ENCODE peak calls at places on chromosome X, in nine cellular contexts. J, I, P, X, L, M, D, T and Q are unnamed samples.
A peak's percentile ranks its signal among the peaks of the same experiment; 100 is the strongest.

GRCh38 chrX:134737721-134738369 is 79.6 kb upstream of the PLAC1 start:
- DNase-seq in T (no peak), X (no peak), L (no peak), M (no peak), J (no peak), D (no peak), I (no peak), P (peak; percentile 27), Q (no peak)

GRCh38 chrX:19188566-19188965 is 66.3 kb upstream of the ADGRG2 start:
- DNase-seq in L (no peak), I (no peak), P (no peak), T (no peak), M (no peak), X (no peak), J (no peak), D (no peak), Q (no peak)

GRCh38 chrX:45623266-45623665 is 422.6 kb upstream of the DIPK2B start:
- DNase-seq in L (no peak), I (no peak), D (no peak), T (no peak), P (no peak), X (peak; percentile 91), M (no peak), J (no peak), Q (no peak)

GRCh38 chrX:136780738-136781137 is at the start of gene ARHGEF6:
- DNase-seq in L (no peak), T (no peak), J (peak; percentile 74), P (peak; percentile 27), D (no peak), I (no peak), M (no peak), X (no peak), Q (peak; percentile 72)

GRCh38 chrX:103879339-103879738 is 47.3 kb upstream of the RAB9B start:
- DNase-seq in L (no peak), D (no peak), M (no peak), X (peak; percentile 52), T (no peak), I (no peak), P (no peak), J (no peak), Q (no peak)

GRCh38 chrX:41116948-41117347 is 31.7 kb downstream of the USP9X start:
- DNase-seq in T (no peak), L (no peak), D (no peak), X (no peak), J (peak; percentile 39), P (peak; percentile 22), M (no peak), I (no peak), Q (peak; percentile 32)

GRCh38 chrX:125826080-125826479 is 340.0 kb downstream of the DCAF12L2 start:
- DNase-seq in M (no peak), X (no peak), P (no peak), J (no peak), T (no peak), L (no peak), D (no peak), I (no peak), Q (no peak)

GRCh38 chrX:150329282-150329681 is 33.8 kb upstream of the MAMLD1 start:
- DNase-seq in J (no peak), P (no peak), M (no peak), T (no peak), D (no peak), L (no peak), X (no peak), I (no peak), Q (no peak)

GRCh38 chrX:69069086-69069445 is 96.2 kb downstream of the PJA1 start:
- DNase-seq in X (no peak), D (no peak), L (no peak), J (no peak), T (no peak), P (no peak), I (no peak), M (no peak), Q (no peak)

GRCh38 chrX:39196192-39197102 is 395.2 kb downstream of the MID1IP1 start:
- DNase-seq in J (peak; percentile 11), P (peak; percentile 56), L (no peak), X (peak; percentile 2), M (peak; percentile 19), I (peak; percentile 12), T (no peak), D (peak; percentile 16), Q (peak; percentile 71)

GRCh38 chrX:108270280-108270679 is 167.9 kb downstream of the COL4A6 start:
- DNase-seq in L (no peak), D (no peak), X (no peak), T (no peak), M (no peak), J (no peak), P (no peak), I (no peak), Q (no peak)

GRCh38 chrX:13194291-13195103 is 125.4 kb downstream of the ATXN3L start:
- DNase-seq in T (peak; percentile 38), D (no peak), M (no peak), P (peak; percentile 4), J (peak; percentile 42), I (no peak), X (no peak), L (no peak), Q (peak; percentile 62)

GRCh38 chrX:53379747-53380146 is 42.7 kb downstream of the SMC1A start:
- DNase-seq in P (no peak), L (no peak), J (no peak), X (no peak), D (no peak), T (no peak), M (no peak), I (no peak), Q (no peak)

GRCh38 chrX:10615931-10616780 is 4.2 kb downstream of the MID1 start:
- DNase-seq in I (no peak), P (peak; percentile 50), M (no peak), L (peak; percentile 51), T (no peak), J (peak; percentile 28), X (peak; percentile 58), D (no peak), Q (peak; percentile 32)

GRCh38 chrX:108537005-108537404 is 97.4 kb downstream of the COL4A5 start:
- DNase-seq in L (no peak), T (no peak), M (no peak), X (peak; percentile 38), I (no peak), D (no peak), P (peak; percentile 44), J (peak; percentile 24), Q (peak; percentile 45)

GRCh38 chrX:23509256-23509655 is 158.0 kb upstream of the PRDX4 start:
- DNase-seq in M (no peak), P (no peak), T (no peak), D (no peak), L (peak; percentile 80), I (no peak), J (no peak), X (no peak), Q (no peak)

GRCh38 chrX:1582686-1583437 is 8.5 kb upstream of the AKAP17A start:
- DNase-seq in I (no peak), M (peak; percentile 48), T (no peak), X (no peak), D (peak; percentile 35), L (no peak), P (peak; percentile 17), J (peak; percentile 58), Q (no peak)

GRCh38 chrX:153935326-153935851 is 552 bp upstream of the NAA10 start:
- DNase-seq in D (no peak), P (peak; percentile 45), L (no peak), I (no peak), J (no peak), T (no peak), X (no peak), M (no peak), Q (no peak)

GRCh38 chrX:43349363-43349762 is 306.7 kb upstream of the MAOA start:
- DNase-seq in J (peak; percentile 51), L (peak; percentile 46), P (peak; percentile 40), T (no peak), X (peak; percentile 19), D (no peak), M (peak; percentile 9), I (no peak), Q (peak; percentile 52)

GRCh38 chrX:119093991-119094741 is 21.4 kb downstream of the CT47C1 start:
- DNase-seq in X (peak; percentile 4), M (no peak), D (no peak), J (no peak), I (no peak), T (no peak), L (no peak), P (no peak), Q (no peak)

GRCh38 chrX:2897311-2897689 is 31.8 kb downstream of the ARSD start:
- DNase-seq in M (no peak), L (no peak), T (no peak), X (no peak), D (no peak), P (no peak), I (no peak), J (no peak), Q (no peak)

GRCh38 chrX:150903110-150903508 is 4.6 kb upstream of the CD99L2 start:
- DNase-seq in P (no peak), M (no peak), I (no peak), X (no peak), T (no peak), D (no peak), J (no peak), L (peak; percentile 50), Q (no peak)

GRCh38 chrX:9089652-9090051 is 55.7 kb upstream of the FAM9B start:
- DNase-seq in D (no peak), J (no peak), T (no peak), M (no peak), X (no peak), L (no peak), I (no peak), P (no peak), Q (no peak)

GRCh38 chrX:148593987-148594386 is 93.6 kb downstream of the AFF2 start:
- DNase-seq in M (no peak), T (no peak), D (no peak), I (no peak), X (no peak), L (no peak), P (no peak), J (no peak), Q (no peak)

GRCh38 chrX:10104958-10105658 is 51.7 kb upstream of the CLCN4 start:
- DNase-seq in X (no peak), D (no peak), T (no peak), M (no peak), L (no peak), P (no peak), I (no peak), J (no peak), Q (no peak)

GRCh38 chrX:28609917-28610613 is 22.8 kb downstream of the IL1RAPL1 start:
- DNase-seq in D (no peak), L (no peak), I (no peak), T (no peak), P (no peak), M (no peak), J (no peak), X (no peak), Q (no peak)

GRCh38 chrX:8748855-8749254 is 16.9 kb upstream of the ANOS1 start:
- DNase-seq in T (no peak), P (peak; percentile 19), M (no peak), X (peak; percentile 43), L (no peak), I (no peak), J (peak; percentile 6), D (no peak), Q (peak; percentile 32)

GRCh38 chrX:15761564-15762191 is 23.6 kb downstream of the CA5B start:
- DNase-seq in J (peak; percentile 43), X (peak; percentile 41), L (peak; percentile 33), I (no peak), M (no peak), D (no peak), P (peak; percentile 53), T (no peak), Q (peak; percentile 54)

GRCh38 chrX:123450217-123450616 is 266.1 kb downstream of the GRIA3 start:
- DNase-seq in P (peak; percentile 23), L (no peak), J (peak; percentile 4), X (peak; percentile 1), M (no peak), T (no peak), I (no peak), D (no peak), Q (peak; percentile 17)